ENCODE peak calls at places on chromosomes 1 and 21, in four cellular contexts. M is K562, Z is HCT116, I is SK-N-SH. X is an unnamed sample.

GRCh38 chr1:61352845-61353435 is 270.6 kb downstream of the NFIA start:
- DNase-seq in M (no peak), I (no peak), Z (no peak), X (no peak)

GRCh38 chr21:46118305-46118870 is 20.5 kb downstream of the COL6A2 start:
- DNase-seq in I (peak; percentile 28), Z (no peak), M (no peak), X (no peak)

GRCh38 chr1:115771847-115772457 is 3.4 kb upstream of the CASQ2 start:
- DNase-seq in Z (peak; percentile 82), M (peak; percentile 78), I (peak; percentile 68), X (peak; percentile 91)

GRCh38 chr1:212470059-212470458 is 37.3 kb downstream of the NENF start:
- DNase-seq in Z (peak; percentile 46), M (no peak), I (no peak), X (no peak)

GRCh38 chr1:165928075-165928731 is 100.8 kb downstream of the UCK2 start:
- DNase-seq in I (peak; percentile 62), M (peak; percentile 78), Z (peak; percentile 39), X (peak; percentile 83)

GRCh38 chr21:31908106-31909031 is 35.5 kb downstream of the HUNK start:
- DNase-seq in M (no peak), Z (no peak), I (no peak), X (peak; percentile 82)

GRCh38 chr21:38817371-38818335 is 11.9 kb downstream of the ETS2 start:
- DNase-seq in I (no peak), Z (no peak), M (no peak), X (no peak)

GRCh38 chr1:193629875-193630274 is 443.5 kb upstream of the B3GALT2 start:
- DNase-seq in I (no peak), M (no peak), Z (no peak), X (no peak)

GRCh38 chr1:155913969-155914757 is 3.0 kb upstream of the RIT1 start:
- DNase-seq in I (no peak), M (no peak), Z (no peak), X (no peak)

GRCh38 chr1:145805057-145805456 is 18.8 kb downstream of the RNF115 start:
- DNase-seq in M (no peak), I (no peak), Z (no peak), X (no peak)

GRCh38 chr1:7552402-7552801 is 218.7 kb upstream of the VAMP3 start:
- DNase-seq in M (no peak), Z (no peak), I (no peak), X (no peak)

GRCh38 chr21:42084079-42084478 is 13.0 kb downstream of the UMODL1 start:
- DNase-seq in M (no peak), Z (no peak), I (no peak), X (no peak)

GRCh38 chr1:10637400-10637799 is 159.0 kb downstream of the CASZ1 start:
- DNase-seq in Z (no peak), I (peak; percentile 54), M (no peak), X (no peak)

GRCh38 chr1:10635992-10636391 is 160.5 kb downstream of the CASZ1 start:
- DNase-seq in I (peak; percentile 45), Z (no peak), M (no peak), X (peak; percentile 96)

GRCh38 chr1:10634428-10635384 is 160.0 kb downstream of the PEX14 start:
- DNase-seq in M (no peak), I (peak; percentile 54), Z (no peak), X (no peak)

GRCh38 chr1:10634075-10634427 is 159.3 kb downstream of the PEX14 start:
- DNase-seq in M (no peak), Z (no peak), I (no peak), X (no peak)

GRCh38 chr1:10635385-10635896 is 160.7 kb downstream of the PEX14 start:
- DNase-seq in Z (no peak), M (no peak), I (peak; percentile 49), X (peak; percentile 82)
- TF ChIP-seq JUND in Z (no peak), M (no peak), I (no peak), X (peak; percentile 21)

DNA sequence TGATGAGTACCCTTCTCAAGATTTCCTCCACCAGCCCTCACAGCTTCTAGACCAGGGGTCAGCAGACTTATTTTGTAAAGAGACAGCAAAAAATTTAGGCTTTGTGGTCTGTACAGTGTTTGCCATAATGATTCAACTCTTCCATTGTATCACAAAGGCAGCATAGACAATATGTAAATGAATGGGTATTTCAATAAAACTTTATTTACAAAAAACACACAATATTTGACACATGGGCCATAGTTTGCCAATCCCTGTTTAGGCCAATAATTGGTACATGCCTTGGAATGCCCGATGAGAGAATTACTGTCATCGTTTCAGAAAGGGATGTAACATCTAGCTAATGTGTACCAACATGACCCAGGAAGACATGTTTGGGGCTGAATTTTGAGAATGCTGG is 178.9 kb upstream of the GALNT2 start:
- DNase-seq in I (no peak), Z (no peak), M (no peak), X (no peak)
- TF ChIP-seq JUND in I (no peak), Z (no peak), M (no peak), X (no peak)

GRCh38 chr1:110477445-110477957 is 26.6 kb downstream of the PROK1 start:
- DNase-seq in M (no peak), Z (peak; percentile 85), I (no peak), X (no peak)
- TF ChIP-seq JUND in M (no peak), Z (peak; percentile 58), I (no peak), X (no peak)

DNA sequence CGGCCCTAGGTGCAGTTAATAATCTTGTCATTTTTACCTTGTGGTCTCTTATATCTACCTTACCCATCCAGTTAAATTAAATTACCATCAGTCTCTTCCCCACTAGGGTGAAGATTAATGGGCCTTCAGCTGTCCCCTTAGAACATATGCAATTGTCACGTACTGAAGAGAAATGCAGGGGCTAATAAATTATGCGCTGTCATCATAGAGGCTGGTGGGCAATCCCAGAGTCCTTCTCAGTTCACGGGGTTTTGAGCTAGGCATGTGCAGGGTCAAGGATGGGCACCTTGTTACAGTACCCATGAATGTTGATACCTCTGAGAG is 35.8 kb downstream of the HLX start:
- DNase-seq in M (no peak), I (no peak), Z (no peak), X (no peak)
- TF ChIP-seq JUND in M (no peak), I (no peak), Z (no peak), X (no peak)

GRCh38 chr1:1827456-1827855 is 49.2 kb upstream of the NADK start:
- DNase-seq in I (no peak), M (no peak), Z (no peak), X (no peak)
- TF ChIP-seq JUND in I (no peak), M (no peak), Z (no peak), X (no peak)

GRCh38 chr1:11931845-11932244 is 2.7 kb upstream of the PLOD1 start:
- DNase-seq in I (no peak), Z (no peak), M (no peak), X (no peak)

GRCh38 chr1:11938722-11939526 is 4.4 kb downstream of the PLOD1 start:
- DNase-seq in I (peak; percentile 67), M (peak; percentile 71), Z (no peak), X (no peak)

GRCh38 chr1:11935040-11935378 is 492 bp downstream of the PLOD1 start:
- DNase-seq in Z (no peak), I (no peak), M (no peak), X (no peak)

GRCh38 chr1:11930571-11931445 is 3.7 kb upstream of the PLOD1 start:
- DNase-seq in Z (no peak), I (peak; percentile 60), M (no peak), X (no peak)

DNA sequence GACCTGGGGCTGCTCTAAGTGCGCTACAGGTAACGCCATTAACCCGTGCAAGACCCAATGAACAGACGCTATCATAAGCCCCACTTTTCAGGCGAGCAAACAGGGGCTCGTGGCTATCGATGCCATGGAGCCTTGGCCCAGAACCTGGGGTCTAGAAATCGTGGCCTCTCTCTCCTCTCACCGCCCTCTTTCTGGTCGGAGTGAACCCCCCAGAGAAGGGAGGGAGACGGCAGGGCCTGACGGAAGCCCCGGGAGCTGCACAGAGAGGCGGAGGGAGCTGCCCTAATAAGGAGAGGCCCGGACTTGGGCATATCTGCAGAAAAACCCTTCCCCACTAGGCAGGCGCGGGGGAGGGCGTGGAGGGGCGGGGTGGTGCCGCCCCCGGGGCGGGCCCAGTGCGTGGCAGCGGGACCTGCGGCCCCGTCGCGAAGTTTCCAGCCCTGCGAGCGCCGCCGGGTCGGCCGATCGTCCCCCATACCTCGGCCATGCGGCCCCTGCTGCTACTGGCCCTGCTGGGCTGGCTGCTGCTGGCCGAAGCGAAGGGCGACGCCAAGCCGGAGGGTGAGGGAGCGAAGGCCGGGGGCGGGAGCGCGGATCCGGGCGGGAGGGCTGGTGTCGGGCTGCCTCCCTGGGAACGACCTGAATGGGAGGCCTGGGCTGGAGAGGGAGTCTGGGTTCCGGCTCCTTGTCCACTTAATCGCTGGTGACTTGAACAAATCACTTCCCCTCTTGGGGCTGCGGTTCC is at the start of gene PLOD1:
- DNase-seq in M (peak; percentile 96), Z (no peak), I (peak; percentile 93), X (peak; percentile 85)
- TF ChIP-seq JUND in M (peak; percentile 15), Z (no peak), I (no peak), X (no peak)